ENCODE peak calls at places on chromosome 10, in eight cellular contexts. One of them, this sample, is unnamed.

GRCh38 chr10:97922378-97922758 is 72.7 kb downstream of the GOLGA7B start:
- DNase-seq in SHP77 treated with DMSO at 0.1 percent for 48 hours: peak
- DNase-seq in upper lobe of left lung: no peak
- DNase-seq in ureter: no peak
- DNase-seq in T-cell: no peak
- DNase-seq in posterior cingulate gyrus: peak
- DNase-seq in uterus: no peak
- DNase-seq in stimulated activated CD4-positive, alpha-beta T cell treated with anti-CD3 and anti-CD28 coated beads, Interleukin-4, amount 100 ng/mL, for 24 hours: no peak
- DNase-seq in this sample: no peak

GRCh38 chr10:58859541-58859940 is 316.9 kb upstream of the PHYHIPL start:
- DNase-seq in upper lobe of left lung: no peak
- DNase-seq in T-cell: no peak
- DNase-seq in uterus: no peak
- DNase-seq in SHP77 treated with DMSO at 0.1 percent for 48 hours: no peak
- DNase-seq in ureter: no peak
- DNase-seq in stimulated activated CD4-positive, alpha-beta T cell treated with anti-CD3 and anti-CD28 coated beads, Interleukin-4, amount 100 ng/mL, for 24 hours: no peak
- DNase-seq in posterior cingulate gyrus: no peak
- DNase-seq in this sample: no peak

GRCh38 chr10:104113557-104113956 is 8.4 kb upstream of the SFR1 start:
- DNase-seq in stimulated activated CD4-positive, alpha-beta T cell treated with anti-CD3 and anti-CD28 coated beads, Interleukin-4, amount 100 ng/mL, for 24 hours: no peak
- DNase-seq in T-cell: no peak
- DNase-seq in posterior cingulate gyrus: no peak
- DNase-seq in uterus: no peak
- DNase-seq in SHP77 treated with DMSO at 0.1 percent for 48 hours: no peak
- DNase-seq in ureter: no peak
- DNase-seq in upper lobe of left lung: no peak
- DNase-seq in this sample: no peak

GRCh38 chr10:73169320-73169719 is 1.4 kb downstream of the FAM149B1 start:
- DNase-seq in T-cell: no peak
- DNase-seq in uterus: no peak
- DNase-seq in stimulated activated CD4-positive, alpha-beta T cell treated with anti-CD3 and anti-CD28 coated beads, Interleukin-4, amount 100 ng/mL, for 24 hours: no peak
- DNase-seq in upper lobe of left lung: no peak
- DNase-seq in ureter: no peak
- DNase-seq in posterior cingulate gyrus: no peak
- DNase-seq in SHP77 treated with DMSO at 0.1 percent for 48 hours: no peak
- DNase-seq in this sample: no peak

GRCh38 chr10:4069491-4069890 is 284.5 kb upstream of the KLF6 start:
- DNase-seq in T-cell: no peak
- DNase-seq in stimulated activated CD4-positive, alpha-beta T cell treated with anti-CD3 and anti-CD28 coated beads, Interleukin-4, amount 100 ng/mL, for 24 hours: no peak
- DNase-seq in ureter: no peak
- DNase-seq in upper lobe of left lung: no peak
- DNase-seq in uterus: no peak
- DNase-seq in posterior cingulate gyrus: no peak
- DNase-seq in SHP77 treated with DMSO at 0.1 percent for 48 hours: no peak
- DNase-seq in this sample: no peak

GRCh38 chr10:119521443-119522204 is 20.9 kb downstream of the RGS10 start:
- DNase-seq in stimulated activated CD4-positive, alpha-beta T cell treated with anti-CD3 and anti-CD28 coated beads, Interleukin-4, amount 100 ng/mL, for 24 hours: no peak
- DNase-seq in ureter: no peak
- DNase-seq in SHP77 treated with DMSO at 0.1 percent for 48 hours: no peak
- DNase-seq in T-cell: no peak
- DNase-seq in uterus: no peak
- DNase-seq in posterior cingulate gyrus: peak
- DNase-seq in upper lobe of left lung: no peak
- DNase-seq in this sample: no peak

GRCh38 chr10:93993782-93994668 is at the start of gene PLCE1:
- DNase-seq in stimulated activated CD4-positive, alpha-beta T cell treated with anti-CD3 and anti-CD28 coated beads, Interleukin-4, amount 100 ng/mL, for 24 hours: no peak
- DNase-seq in T-cell: no peak
- DNase-seq in uterus: peak
- DNase-seq in ureter: peak
- DNase-seq in posterior cingulate gyrus: peak
- DNase-seq in SHP77 treated with DMSO at 0.1 percent for 48 hours: no peak
- DNase-seq in upper lobe of left lung: peak
- DNase-seq in this sample: peak

GRCh38 chr10:132062181-132062515 is 3.6 kb upstream of the JAKMIP3 start:
- DNase-seq in upper lobe of left lung: no peak
- DNase-seq in T-cell: no peak
- DNase-seq in SHP77 treated with DMSO at 0.1 percent for 48 hours: no peak
- DNase-seq in ureter: no peak
- DNase-seq in uterus: no peak
- DNase-seq in stimulated activated CD4-positive, alpha-beta T cell treated with anti-CD3 and anti-CD28 coated beads, Interleukin-4, amount 100 ng/mL, for 24 hours: no peak
- DNase-seq in posterior cingulate gyrus: no peak
- DNase-seq in this sample: no peak

GRCh38 chr10:29160110-29160669 is 128.7 kb upstream of the LYZL1 start:
- DNase-seq in T-cell: no peak
- DNase-seq in uterus: no peak
- DNase-seq in SHP77 treated with DMSO at 0.1 percent for 48 hours: no peak
- DNase-seq in ureter: peak
- DNase-seq in posterior cingulate gyrus: no peak
- DNase-seq in stimulated activated CD4-positive, alpha-beta T cell treated with anti-CD3 and anti-CD28 coated beads, Interleukin-4, amount 100 ng/mL, for 24 hours: no peak
- DNase-seq in upper lobe of left lung: no peak
- DNase-seq in this sample: no peak

GRCh38 chr10:58299580-58299979 is 30.6 kb downstream of the CISD1 start:
- DNase-seq in stimulated activated CD4-positive, alpha-beta T cell treated with anti-CD3 and anti-CD28 coated beads, Interleukin-4, amount 100 ng/mL, for 24 hours: peak
- DNase-seq in uterus: peak
- DNase-seq in T-cell: peak
- DNase-seq in upper lobe of left lung: peak
- DNase-seq in ureter: no peak
- DNase-seq in SHP77 treated with DMSO at 0.1 percent for 48 hours: peak
- DNase-seq in posterior cingulate gyrus: no peak
- DNase-seq in this sample: peak

GRCh38 chr10:117720931-117721826 is 178.6 kb downstream of the EMX2 start:
- DNase-seq in T-cell: no peak
- DNase-seq in stimulated activated CD4-positive, alpha-beta T cell treated with anti-CD3 and anti-CD28 coated beads, Interleukin-4, amount 100 ng/mL, for 24 hours: no peak
- DNase-seq in uterus: no peak
- DNase-seq in ureter: no peak
- DNase-seq in posterior cingulate gyrus: no peak
- DNase-seq in upper lobe of left lung: no peak
- DNase-seq in SHP77 treated with DMSO at 0.1 percent for 48 hours: no peak
- DNase-seq in this sample: no peak

GRCh38 chr10:71351628-71352319 is 32.7 kb downstream of the SLC29A3 start:
- DNase-seq in upper lobe of left lung: peak
- DNase-seq in uterus: no peak
- DNase-seq in stimulated activated CD4-positive, alpha-beta T cell treated with anti-CD3 and anti-CD28 coated beads, Interleukin-4, amount 100 ng/mL, for 24 hours: no peak
- DNase-seq in posterior cingulate gyrus: peak
- DNase-seq in ureter: no peak
- DNase-seq in T-cell: no peak
- DNase-seq in SHP77 treated with DMSO at 0.1 percent for 48 hours: no peak
- DNase-seq in this sample: no peak

GRCh38 chr10:91381562-91381923 is 28.6 kb upstream of the HECTD2 start:
- DNase-seq in SHP77 treated with DMSO at 0.1 percent for 48 hours: no peak
- DNase-seq in stimulated activated CD4-positive, alpha-beta T cell treated with anti-CD3 and anti-CD28 coated beads, Interleukin-4, amount 100 ng/mL, for 24 hours: no peak
- DNase-seq in ureter: no peak
- DNase-seq in posterior cingulate gyrus: no peak
- DNase-seq in uterus: no peak
- DNase-seq in T-cell: no peak
- DNase-seq in upper lobe of left lung: no peak
- DNase-seq in this sample: no peak

GRCh38 chr10:112135604-112136003 is 48.0 kb downstream of the GPAM start:
- DNase-seq in SHP77 treated with DMSO at 0.1 percent for 48 hours: no peak
- DNase-seq in T-cell: no peak
- DNase-seq in stimulated activated CD4-positive, alpha-beta T cell treated with anti-CD3 and anti-CD28 coated beads, Interleukin-4, amount 100 ng/mL, for 24 hours: no peak
- DNase-seq in ureter: no peak
- DNase-seq in posterior cingulate gyrus: no peak
- DNase-seq in upper lobe of left lung: no peak
- DNase-seq in uterus: no peak
- DNase-seq in this sample: no peak

GRCh38 chr10:132696204-132696603 is 89.7 kb downstream of the NKX6-2 start:
- DNase-seq in uterus: no peak
- DNase-seq in stimulated activated CD4-positive, alpha-beta T cell treated with anti-CD3 and anti-CD28 coated beads, Interleukin-4, amount 100 ng/mL, for 24 hours: no peak
- DNase-seq in T-cell: no peak
- DNase-seq in upper lobe of left lung: no peak
- DNase-seq in posterior cingulate gyrus: no peak
- DNase-seq in ureter: no peak
- DNase-seq in SHP77 treated with DMSO at 0.1 percent for 48 hours: no peak
- DNase-seq in this sample: peak

GRCh38 chr10:86693721-86694369 is 25.5 kb downstream of the LDB3 start:
- DNase-seq in upper lobe of left lung: peak
- DNase-seq in T-cell: no peak
- DNase-seq in SHP77 treated with DMSO at 0.1 percent for 48 hours: no peak
- DNase-seq in uterus: peak
- DNase-seq in ureter: no peak
- DNase-seq in stimulated activated CD4-positive, alpha-beta T cell treated with anti-CD3 and anti-CD28 coated beads, Interleukin-4, amount 100 ng/mL, for 24 hours: peak
- DNase-seq in posterior cingulate gyrus: no peak
- DNase-seq in this sample: no peak

GRCh38 chr10:43437141-43437860 is 390 bp downstream of the ZNF487 start:
- DNase-seq in SHP77 treated with DMSO at 0.1 percent for 48 hours: no peak
- DNase-seq in upper lobe of left lung: no peak
- DNase-seq in uterus: no peak
- DNase-seq in posterior cingulate gyrus: peak
- DNase-seq in T-cell: no peak
- DNase-seq in stimulated activated CD4-positive, alpha-beta T cell treated with anti-CD3 and anti-CD28 coated beads, Interleukin-4, amount 100 ng/mL, for 24 hours: no peak
- DNase-seq in ureter: peak
- DNase-seq in this sample: no peak

GRCh38 chr10:133391761-133392518 is 2.0 kb upstream of the MTG1 start:
- DNase-seq in uterus: no peak
- DNase-seq in stimulated activated CD4-positive, alpha-beta T cell treated with anti-CD3 and anti-CD28 coated beads, Interleukin-4, amount 100 ng/mL, for 24 hours: peak
- DNase-seq in SHP77 treated with DMSO at 0.1 percent for 48 hours: no peak
- DNase-seq in upper lobe of left lung: no peak
- DNase-seq in ureter: no peak
- DNase-seq in T-cell: no peak
- DNase-seq in posterior cingulate gyrus: no peak
- DNase-seq in this sample: peak

GRCh38 chr10:70476249-70477035 is 2.1 kb upstream of the PALD1 start:
- DNase-seq in uterus: no peak
- DNase-seq in T-cell: no peak
- DNase-seq in posterior cingulate gyrus: no peak
- DNase-seq in upper lobe of left lung: no peak
- DNase-seq in SHP77 treated with DMSO at 0.1 percent for 48 hours: no peak
- DNase-seq in ureter: no peak
- DNase-seq in stimulated activated CD4-positive, alpha-beta T cell treated with anti-CD3 and anti-CD28 coated beads, Interleukin-4, amount 100 ng/mL, for 24 hours: no peak
- DNase-seq in this sample: no peak

GRCh38 chr10:102419561-102420442 is 834 bp upstream of the FBXL15 start:
- DNase-seq in stimulated activated CD4-positive, alpha-beta T cell treated with anti-CD3 and anti-CD28 coated beads, Interleukin-4, amount 100 ng/mL, for 24 hours: peak
- DNase-seq in uterus: no peak
- DNase-seq in ureter: no peak
- DNase-seq in T-cell: peak
- DNase-seq in posterior cingulate gyrus: peak
- DNase-seq in SHP77 treated with DMSO at 0.1 percent for 48 hours: peak
- DNase-seq in upper lobe of left lung: peak
- DNase-seq in this sample: peak

GRCh38 chr10:49321021-49321420 is 22.1 kb downstream of the C10orf71 start:
- DNase-seq in uterus: no peak
- DNase-seq in posterior cingulate gyrus: no peak
- DNase-seq in stimulated activated CD4-positive, alpha-beta T cell treated with anti-CD3 and anti-CD28 coated beads, Interleukin-4, amount 100 ng/mL, for 24 hours: no peak
- DNase-seq in upper lobe of left lung: no peak
- DNase-seq in ureter: no peak
- DNase-seq in T-cell: no peak
- DNase-seq in SHP77 treated with DMSO at 0.1 percent for 48 hours: no peak
- DNase-seq in this sample: no peak

GRCh38 chr10:119131512-119132240 is 27.8 kb downstream of the DENND10 start:
- DNase-seq in uterus: no peak
- DNase-seq in posterior cingulate gyrus: no peak
- DNase-seq in ureter: no peak
- DNase-seq in stimulated activated CD4-positive, alpha-beta T cell treated with anti-CD3 and anti-CD28 coated beads, Interleukin-4, amount 100 ng/mL, for 24 hours: peak
- DNase-seq in upper lobe of left lung: peak
- DNase-seq in T-cell: peak
- DNase-seq in SHP77 treated with DMSO at 0.1 percent for 48 hours: peak
- DNase-seq in this sample: no peak